ENCODE peak calls at places on chromosomes 6 and 20, in seven cellular contexts. Z, K, B, C, G, T and L are unnamed samples.

GRCh38 chr20:2692886-2693285 is 306 bp downstream of the EBF4 start:
- DNase-seq in Z (no peak), K (no peak), B (no peak), C (no peak), G (peak; percentile 16), T (no peak), L (no peak)

GRCh38 chr6:23611776-23612381 is 514.1 kb upstream of the NRSN1 start:
- DNase-seq in Z (no peak), K (peak; percentile 33), B (no peak), C (no peak), G (no peak), T (no peak), L (no peak)

GRCh38 chr6:74277749-74278148 is 581.7 kb downstream of the CD109 start:
- DNase-seq in Z (no peak), K (no peak), B (peak; percentile 8), C (no peak), G (peak; percentile 61), T (peak; percentile 17), L (peak; percentile 61)

GRCh38 chr20:4519530-4519929 is 202.2 kb upstream of the PRND start:
- DNase-seq in Z (peak; percentile 77), K (peak; percentile 65), B (peak; percentile 2), C (no peak), G (peak; percentile 59), T (no peak), L (no peak)

GRCh38 chr6:132445201-132445951 is 44.1 kb upstream of the MOXD1 start:
- DNase-seq in Z (no peak), K (peak; percentile 27), B (no peak), C (no peak), G (peak; percentile 81), T (peak; percentile 88), L (peak; percentile 55)

GRCh38 chr6:161410076-161410475 is 136.2 kb upstream of the AGPAT4 start:
- DNase-seq in Z (no peak), K (no peak), B (no peak), C (no peak), G (no peak), T (no peak), L (no peak)

GRCh38 chr20:34249291-34249690 is 8.1 kb downstream of the ASIP start:
- DNase-seq in Z (no peak), K (no peak), B (no peak), C (no peak), G (peak; percentile 25), T (peak; percentile 71), L (peak; percentile 60)

GRCh38 chr20:12660918-12661317 is 347.9 kb upstream of the SPTLC3 start:
- DNase-seq in Z (peak; percentile 56), K (peak; percentile 83), B (peak; percentile 2), C (peak; percentile 33), G (no peak), T (no peak), L (no peak)

GRCh38 chr6:162151050-162151658 is 576.4 kb downstream of the PRKN start:
- DNase-seq in Z (no peak), K (no peak), B (no peak), C (no peak), G (peak; percentile 5), T (no peak), L (peak; percentile 10)

DNA sequence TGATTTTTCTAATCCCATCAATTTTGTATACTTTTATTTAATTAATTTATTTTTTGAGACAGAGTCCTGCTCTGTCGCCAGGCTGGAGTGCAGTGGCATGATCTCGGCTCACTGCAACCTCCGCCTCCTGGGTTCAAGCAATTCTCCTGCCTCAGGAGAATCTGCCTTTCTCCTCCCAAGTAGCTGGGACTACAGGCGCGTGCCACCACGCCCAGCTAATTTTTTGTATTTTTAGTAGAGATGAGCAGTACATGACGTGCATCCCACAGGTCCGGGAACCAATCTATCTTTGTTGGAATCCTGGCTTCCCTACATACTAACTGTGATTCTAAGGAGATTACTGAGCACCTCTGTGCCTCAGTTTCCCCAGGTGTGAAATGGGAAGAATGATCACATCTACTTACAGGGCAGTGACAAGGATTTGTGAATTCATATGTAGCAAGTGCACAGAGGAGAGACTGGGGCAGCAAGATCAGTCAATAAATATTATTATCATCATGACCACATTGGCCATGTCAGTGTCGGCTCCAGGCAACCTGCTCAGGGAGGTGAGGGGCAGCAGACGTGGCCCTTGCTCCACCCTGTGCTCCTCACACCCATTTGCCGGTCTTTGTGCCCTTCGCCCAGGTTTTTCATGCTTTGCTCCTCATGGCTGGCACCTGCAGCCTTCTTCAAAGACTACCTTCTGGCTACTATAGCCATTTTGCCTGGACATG is 22.1 kb downstream of the CYP24A1 start:
- DNase-seq in Z (no peak), K (no peak), B (no peak), C (no peak), G (no peak), T (no peak), L (no peak)
- H3K4ac ChIP-seq in Z (no peak overlapping the region), K (no peak overlapping the region), B (no peak overlapping the region), C (no peak overlapping the region), G (no peak overlapping the region), T (no peak overlapping the region), L (no peak overlapping the region)

GRCh38 chr20:5729348-5729747 is 20.9 kb upstream of the SHLD1 start:
- DNase-seq in Z (no peak), K (no peak), B (no peak), C (no peak), G (no peak), T (peak; percentile 81), L (peak; percentile 80)
- H3K4ac ChIP-seq in Z (no peak overlapping the region), K (no peak overlapping the region), B (no peak overlapping the region), C (no peak overlapping the region), G (no peak overlapping the region), T (no peak overlapping the region), L (no peak overlapping the region)

GRCh38 chr6:89433637-89434499 is 916 bp downstream of the ANKRD6 start:
- DNase-seq in Z (no peak), K (peak; percentile 86), B (no peak), C (no peak), G (peak; percentile 63), T (no peak), L (no peak)
- H3K4ac ChIP-seq in Z (no peak overlapping the region), K (peak overlapping the region; percentile 96), B (no peak overlapping the region), C (peak overlapping the region; percentile 23), G (peak overlapping the region; percentile 83), T (no peak overlapping the region), L (no peak overlapping the region)

DNA sequence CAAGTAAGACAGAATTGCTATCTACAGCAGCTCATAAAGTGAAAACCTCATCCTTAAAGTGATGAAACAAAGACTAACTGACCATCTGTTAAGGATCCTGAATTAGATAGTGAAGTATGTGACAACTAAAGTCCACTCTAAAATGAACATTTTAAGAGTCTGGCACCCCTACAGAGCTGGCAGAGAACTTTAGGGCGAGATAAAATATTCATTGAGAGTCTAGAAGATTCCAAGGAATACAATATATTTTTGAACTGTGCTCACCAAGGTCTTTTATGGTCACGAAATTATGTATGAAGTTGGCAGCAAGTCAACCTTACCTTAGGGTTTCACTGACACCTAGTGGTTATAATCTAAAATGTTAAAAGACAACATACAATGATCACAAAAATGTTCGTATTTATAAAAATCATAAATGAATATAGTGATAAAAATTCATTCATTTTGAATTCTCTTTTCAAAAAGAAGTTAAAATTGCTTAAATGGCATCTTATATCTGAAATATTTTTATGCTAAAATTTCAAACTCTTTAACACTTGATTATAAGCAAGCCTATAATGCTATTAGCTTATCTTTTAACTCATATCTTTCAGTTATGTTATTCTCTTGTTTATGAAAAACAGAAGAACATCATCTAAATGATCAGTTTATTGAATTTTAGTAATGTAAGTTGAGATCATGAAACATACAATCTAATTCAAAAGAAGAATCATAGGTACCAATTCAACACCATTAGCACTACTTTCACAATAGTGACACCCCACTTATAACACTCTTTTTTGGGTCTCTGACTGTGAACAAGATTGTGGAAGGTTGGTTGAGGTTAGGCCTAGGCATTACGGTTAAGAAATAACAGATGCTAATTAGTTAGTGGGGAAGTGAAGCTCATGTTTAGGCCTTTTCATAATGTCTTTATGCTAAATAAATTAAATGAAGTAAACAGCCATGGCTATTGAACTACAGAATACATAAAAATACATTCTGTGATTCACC is 27.5 kb downstream of the RSPH3 start:
- DNase-seq in Z (no peak), K (peak; percentile 56), B (no peak), C (no peak), G (peak; percentile 79), T (peak; percentile 69), L (peak; percentile 61)
- H3K4ac ChIP-seq in Z (no peak overlapping the region), K (no peak overlapping the region), B (no peak overlapping the region), C (no peak overlapping the region), G (no peak overlapping the region), T (no peak overlapping the region), L (no peak overlapping the region)

GRCh38 chr20:6178537-6178936 is 55.7 kb upstream of the FERMT1 start:
- DNase-seq in Z (no peak), K (peak; percentile 54), B (peak; percentile 24), C (no peak), G (peak; percentile 42), T (peak; percentile 51), L (peak; percentile 51)
- H3K4ac ChIP-seq in Z (no peak overlapping the region), K (no peak overlapping the region), B (no peak overlapping the region), C (no peak overlapping the region), G (no peak overlapping the region), T (no peak overlapping the region), L (no peak overlapping the region)